ENCODE peak calls at places on chromosomes 4 and X, in five cellular contexts. J is activated T-cell treated with anti-CD3 and anti-CD28 coated beads for 1 hour, E is H54, F is astrocyte, K is H9. V is an unnamed sample.

GRCh38 chr4:3531887-3532713 is at the start of gene LRPAP1:
- DNase-seq in J (peak), E (peak), F (peak), K (peak), V (peak)

GRCh38 chrX:17788439-17788838 is 51.1 kb downstream of the SCML1 start:
- DNase-seq in J (peak), E (peak), F (peak), K (peak), V (no peak)

GRCh38 chrX:129959493-129959832 is 23.0 kb upstream of the BCORL1 start:
- DNase-seq in J (no peak), E (no peak), F (no peak), K (no peak), V (no peak)

GRCh38 chr4:111630705-111631104 is 514.5 kb upstream of the FAM241A start:
- DNase-seq in J (no peak), E (no peak), F (peak), K (no peak), V (no peak)

GRCh38 chr4:82989567-82990429 is 20.8 kb downstream of the LIN54 start:
- DNase-seq in J (no peak), E (no peak), F (no peak), K (no peak), V (no peak)

GRCh38 chrX:2286731-2287130 is 214.0 kb downstream of the DHRSX start:
- DNase-seq in J (no peak), E (no peak), F (no peak), K (no peak), V (no peak)

GRCh38 chr4:23023121-23023520 is 330.4 kb downstream of the GBA3 start:
- DNase-seq in J (no peak), E (no peak), F (no peak), K (no peak), V (no peak)

GRCh38 chrX:71298119-71298518 is 3.4 kb upstream of the ITGB1BP2 start:
- DNase-seq in J (no peak), E (no peak), F (no peak), K (no peak), V (no peak)

GRCh38 chrX:81662381-81662780 is 460.5 kb downstream of the SH3BGRL start:
- DNase-seq in J (no peak), E (no peak), F (peak), K (no peak), V (no peak)

GRCh38 chrX:133415276-133416105 is at the start of gene GPC4:
- DNase-seq in J (no peak), E (peak), F (peak), K (peak), V (peak)

GRCh38 chrX:87664381-87664780 is 146.8 kb downstream of the KLHL4 start:
- DNase-seq in J (no peak), E (no peak), F (no peak), K (no peak), V (no peak)

GRCh38 chrX:130028196-130028595 is 45.8 kb downstream of the BCORL1 start:
- DNase-seq in J (peak), E (peak), F (no peak), K (no peak), V (no peak)

GRCh38 chr4:137644201-137644600 is 111.9 kb upstream of the PCDH18 start:
- DNase-seq in J (no peak), E (no peak), F (peak), K (no peak), V (no peak)

GRCh38 chr4:8656711-8657380 is 64.3 kb downstream of the CPZ start:
- DNase-seq in J (no peak), E (no peak), F (no peak), K (no peak), V (no peak)

GRCh38 chr4:98672583-98673281 is 14.3 kb upstream of the TSPAN5 start:
- DNase-seq in J (no peak), E (no peak), F (no peak), K (no peak), V (no peak)

GRCh38 chr4:143021384-143021783 is 163.3 kb upstream of the USP38 start:
- DNase-seq in J (no peak), E (no peak), F (no peak), K (no peak), V (no peak)

GRCh38 chrX:26581086-26581485 is 365.1 kb downstream of the MAGEB5 start:
- DNase-seq in J (no peak), E (no peak), F (no peak), K (no peak), V (no peak)

GRCh38 chr4:47705326-47705981 is 132.4 kb downstream of the CORIN start:
- DNase-seq in J (no peak), E (no peak), F (no peak), K (no peak), V (no peak)

GRCh38 chrX:12711435-12712040 is 79.7 kb upstream of the PRPS2 start:
- DNase-seq in J (no peak), E (no peak), F (no peak), K (no peak), V (no peak)

GRCh38 chr4:74423101-74423500 is 21.8 kb upstream of the AREG start:
- DNase-seq in J (no peak), E (no peak), F (peak), K (no peak), V (no peak)

GRCh38 chr4:57425610-57426009 is 315.4 kb upstream of the IGFBP7 start:
- DNase-seq in J (no peak), E (no peak), F (peak), K (no peak), V (no peak)

GRCh38 chr4:55444822-55445221 is 49.1 kb downstream of the TMEM165 start:
- DNase-seq in J (no peak), E (no peak), F (peak), K (no peak), V (no peak)

GRCh38 chrX:35664838-35665237 is 133.3 kb upstream of the MAGEB16 start:
- DNase-seq in J (no peak), E (no peak), F (no peak), K (no peak), V (no peak)

GRCh38 chr4:115514675-115515074 is 401.3 kb upstream of the NDST4 start:
- DNase-seq in J (no peak), E (no peak), F (no peak), K (no peak), V (no peak)

GRCh38 chr4:65007841-65008439 is 598.7 kb upstream of the TECRL start:
- DNase-seq in J (no peak), E (peak), F (peak), K (no peak), V (no peak)

GRCh38 chrX:43958529-43958928 is 14.7 kb downstream of the NDP start:
- DNase-seq in J (no peak), E (peak), F (peak), K (peak), V (peak)

GRCh38 chrX:21974011-21974385 is 33.5 kb downstream of the SMS start:
- DNase-seq in J (no peak), E (no peak), F (peak), K (no peak), V (no peak)